ENCODE peak calls at places on chromosomes 11 and 22, in ten cellular contexts. One of them, this sample, is unnamed.

GRCh38 chr22:21779444-21779843 is 43.9 kb upstream of the YPEL1 start:
- DNase-seq in GM20000: no peak
- DNase-seq in H54: no peak
- DNase-seq in activated T-helper 1 cell treated with anti-CD3 and anti-CD28 coated beads, Interleukin-12 subunit alpha, Interleukin-12 subunit beta, Interleukin-2, Interleukin-4 antibody, amounts not matched to agents 30 ng/mL and 10 ng/mL and 1 ng/mL, durations not matched to agents 14 hours and 24 hours and 36 hours: no peak
- DNase-seq in T-helper 9 cell: no peak
- DNase-seq in HFF-Myc: no peak
- DNase-seq in HuH-7: no peak
- DNase-seq in Ammon's horn: no peak
- DNase-seq in fibroblast of lung: no peak
- DNase-seq in stimulated activated CD8-positive, alpha-beta memory T cell treated with anti-CD3 and anti-CD28 coated beads, Interleukin-2, amount 100 ng/mL, for 1 hour: no peak
- DNase-seq in this sample: no peak

GRCh38 chr11:118164885-118165284 is 11.6 kb downstream of the SCN2B start:
- DNase-seq in GM20000: no peak
- DNase-seq in H54: no peak
- DNase-seq in activated T-helper 1 cell treated with anti-CD3 and anti-CD28 coated beads, Interleukin-12 subunit alpha, Interleukin-12 subunit beta, Interleukin-2, Interleukin-4 antibody, amounts not matched to agents 30 ng/mL and 10 ng/mL and 1 ng/mL, durations not matched to agents 14 hours and 24 hours and 36 hours: no peak
- DNase-seq in T-helper 9 cell: no peak
- DNase-seq in HFF-Myc: no peak
- DNase-seq in HuH-7: no peak
- DNase-seq in Ammon's horn: no peak
- DNase-seq in fibroblast of lung: no peak
- DNase-seq in stimulated activated CD8-positive, alpha-beta memory T cell treated with anti-CD3 and anti-CD28 coated beads, Interleukin-2, amount 100 ng/mL, for 1 hour: no peak
- DNase-seq in this sample: no peak

GRCh38 chr11:17601206-17602075 is 54.4 kb downstream of the OTOG start:
- DNase-seq in GM20000: no peak
- DNase-seq in H54: no peak
- DNase-seq in activated T-helper 1 cell treated with anti-CD3 and anti-CD28 coated beads, Interleukin-12 subunit alpha, Interleukin-12 subunit beta, Interleukin-2, Interleukin-4 antibody, amounts not matched to agents 30 ng/mL and 10 ng/mL and 1 ng/mL, durations not matched to agents 14 hours and 24 hours and 36 hours: no peak
- DNase-seq in T-helper 9 cell: no peak
- DNase-seq in HFF-Myc: no peak
- DNase-seq in HuH-7: no peak
- DNase-seq in Ammon's horn: no peak
- DNase-seq in fibroblast of lung: peak
- DNase-seq in stimulated activated CD8-positive, alpha-beta memory T cell treated with anti-CD3 and anti-CD28 coated beads, Interleukin-2, amount 100 ng/mL, for 1 hour: no peak
- DNase-seq in this sample: peak

GRCh38 chr11:110207089-110207488 is 89.3 kb downstream of the RDX start:
- DNase-seq in GM20000: no peak
- DNase-seq in H54: no peak
- DNase-seq in activated T-helper 1 cell treated with anti-CD3 and anti-CD28 coated beads, Interleukin-12 subunit alpha, Interleukin-12 subunit beta, Interleukin-2, Interleukin-4 antibody, amounts not matched to agents 30 ng/mL and 10 ng/mL and 1 ng/mL, durations not matched to agents 14 hours and 24 hours and 36 hours: no peak
- DNase-seq in T-helper 9 cell: no peak
- DNase-seq in HFF-Myc: no peak
- DNase-seq in HuH-7: no peak
- DNase-seq in Ammon's horn: no peak
- DNase-seq in fibroblast of lung: no peak
- DNase-seq in stimulated activated CD8-positive, alpha-beta memory T cell treated with anti-CD3 and anti-CD28 coated beads, Interleukin-2, amount 100 ng/mL, for 1 hour: no peak
- DNase-seq in this sample: no peak

GRCh38 chr11:19055016-19055415 is 5.5 kb downstream of the MRGPRX2 start:
- DNase-seq in GM20000: no peak
- DNase-seq in H54: no peak
- DNase-seq in activated T-helper 1 cell treated with anti-CD3 and anti-CD28 coated beads, Interleukin-12 subunit alpha, Interleukin-12 subunit beta, Interleukin-2, Interleukin-4 antibody, amounts not matched to agents 30 ng/mL and 10 ng/mL and 1 ng/mL, durations not matched to agents 14 hours and 24 hours and 36 hours: no peak
- DNase-seq in T-helper 9 cell: no peak
- DNase-seq in HFF-Myc: no peak
- DNase-seq in HuH-7: no peak
- DNase-seq in Ammon's horn: no peak
- DNase-seq in fibroblast of lung: peak
- DNase-seq in stimulated activated CD8-positive, alpha-beta memory T cell treated with anti-CD3 and anti-CD28 coated beads, Interleukin-2, amount 100 ng/mL, for 1 hour: no peak
- DNase-seq in this sample: no peak

GRCh38 chr22:30305519-30305905 is 16.2 kb upstream of the CASTOR1 start:
- DNase-seq in GM20000: peak
- DNase-seq in H54: no peak
- DNase-seq in activated T-helper 1 cell treated with anti-CD3 and anti-CD28 coated beads, Interleukin-12 subunit alpha, Interleukin-12 subunit beta, Interleukin-2, Interleukin-4 antibody, amounts not matched to agents 30 ng/mL and 10 ng/mL and 1 ng/mL, durations not matched to agents 14 hours and 24 hours and 36 hours: peak
- DNase-seq in T-helper 9 cell: peak
- DNase-seq in HFF-Myc: no peak
- DNase-seq in HuH-7: no peak
- DNase-seq in Ammon's horn: peak
- DNase-seq in fibroblast of lung: no peak
- DNase-seq in stimulated activated CD8-positive, alpha-beta memory T cell treated with anti-CD3 and anti-CD28 coated beads, Interleukin-2, amount 100 ng/mL, for 1 hour: no peak
- DNase-seq in this sample: peak

GRCh38 chr11:65021509-65021908 is 5.7 kb upstream of the SNX15 start:
- DNase-seq in GM20000: no peak
- DNase-seq in H54: no peak
- DNase-seq in activated T-helper 1 cell treated with anti-CD3 and anti-CD28 coated beads, Interleukin-12 subunit alpha, Interleukin-12 subunit beta, Interleukin-2, Interleukin-4 antibody, amounts not matched to agents 30 ng/mL and 10 ng/mL and 1 ng/mL, durations not matched to agents 14 hours and 24 hours and 36 hours: no peak
- DNase-seq in T-helper 9 cell: no peak
- DNase-seq in HFF-Myc: no peak
- DNase-seq in HuH-7: no peak
- DNase-seq in Ammon's horn: no peak
- DNase-seq in fibroblast of lung: no peak
- DNase-seq in stimulated activated CD8-positive, alpha-beta memory T cell treated with anti-CD3 and anti-CD28 coated beads, Interleukin-2, amount 100 ng/mL, for 1 hour: no peak
- DNase-seq in this sample: no peak

GRCh38 chr11:66335531-66336233 is 552 bp downstream of the RIN1 start:
- DNase-seq in GM20000: no peak
- DNase-seq in H54: peak
- DNase-seq in activated T-helper 1 cell treated with anti-CD3 and anti-CD28 coated beads, Interleukin-12 subunit alpha, Interleukin-12 subunit beta, Interleukin-2, Interleukin-4 antibody, amounts not matched to agents 30 ng/mL and 10 ng/mL and 1 ng/mL, durations not matched to agents 14 hours and 24 hours and 36 hours: no peak
- DNase-seq in T-helper 9 cell: no peak
- DNase-seq in HFF-Myc: no peak
- DNase-seq in HuH-7: no peak
- DNase-seq in Ammon's horn: no peak
- DNase-seq in fibroblast of lung: peak
- DNase-seq in stimulated activated CD8-positive, alpha-beta memory T cell treated with anti-CD3 and anti-CD28 coated beads, Interleukin-2, amount 100 ng/mL, for 1 hour: no peak
- DNase-seq in this sample: peak

GRCh38 chr22:21087119-21087518 is 41.4 kb downstream of the LRRC74B start:
- DNase-seq in GM20000: no peak
- DNase-seq in H54: no peak
- DNase-seq in activated T-helper 1 cell treated with anti-CD3 and anti-CD28 coated beads, Interleukin-12 subunit alpha, Interleukin-12 subunit beta, Interleukin-2, Interleukin-4 antibody, amounts not matched to agents 30 ng/mL and 10 ng/mL and 1 ng/mL, durations not matched to agents 14 hours and 24 hours and 36 hours: no peak
- DNase-seq in T-helper 9 cell: no peak
- DNase-seq in HFF-Myc: no peak
- DNase-seq in HuH-7: no peak
- DNase-seq in Ammon's horn: no peak
- DNase-seq in fibroblast of lung: no peak
- DNase-seq in stimulated activated CD8-positive, alpha-beta memory T cell treated with anti-CD3 and anti-CD28 coated beads, Interleukin-2, amount 100 ng/mL, for 1 hour: no peak
- DNase-seq in this sample: no peak

GRCh38 chr22:37292641-37293040 is 10.3 kb downstream of the CYTH4 start:
- DNase-seq in GM20000: no peak
- DNase-seq in H54: no peak
- DNase-seq in activated T-helper 1 cell treated with anti-CD3 and anti-CD28 coated beads, Interleukin-12 subunit alpha, Interleukin-12 subunit beta, Interleukin-2, Interleukin-4 antibody, amounts not matched to agents 30 ng/mL and 10 ng/mL and 1 ng/mL, durations not matched to agents 14 hours and 24 hours and 36 hours: no peak
- DNase-seq in T-helper 9 cell: no peak
- DNase-seq in HFF-Myc: no peak
- DNase-seq in HuH-7: no peak
- DNase-seq in Ammon's horn: no peak
- DNase-seq in fibroblast of lung: no peak
- DNase-seq in stimulated activated CD8-positive, alpha-beta memory T cell treated with anti-CD3 and anti-CD28 coated beads, Interleukin-2, amount 100 ng/mL, for 1 hour: no peak
- DNase-seq in this sample: no peak

GRCh38 chr11:73716153-73717056 is 44.5 kb downstream of the RAB6A start:
- DNase-seq in GM20000: no peak
- DNase-seq in H54: no peak
- DNase-seq in activated T-helper 1 cell treated with anti-CD3 and anti-CD28 coated beads, Interleukin-12 subunit alpha, Interleukin-12 subunit beta, Interleukin-2, Interleukin-4 antibody, amounts not matched to agents 30 ng/mL and 10 ng/mL and 1 ng/mL, durations not matched to agents 14 hours and 24 hours and 36 hours: no peak
- DNase-seq in T-helper 9 cell: no peak
- DNase-seq in HFF-Myc: no peak
- DNase-seq in HuH-7: no peak
- DNase-seq in Ammon's horn: no peak
- DNase-seq in fibroblast of lung: no peak
- DNase-seq in stimulated activated CD8-positive, alpha-beta memory T cell treated with anti-CD3 and anti-CD28 coated beads, Interleukin-2, amount 100 ng/mL, for 1 hour: no peak
- DNase-seq in this sample: no peak

GRCh38 chr22:21634844-21635243 is 2.3 kb downstream of the CCDC116 start:
- DNase-seq in GM20000: no peak
- DNase-seq in H54: no peak
- DNase-seq in activated T-helper 1 cell treated with anti-CD3 and anti-CD28 coated beads, Interleukin-12 subunit alpha, Interleukin-12 subunit beta, Interleukin-2, Interleukin-4 antibody, amounts not matched to agents 30 ng/mL and 10 ng/mL and 1 ng/mL, durations not matched to agents 14 hours and 24 hours and 36 hours: no peak
- DNase-seq in T-helper 9 cell: no peak
- DNase-seq in HFF-Myc: no peak
- DNase-seq in HuH-7: no peak
- DNase-seq in Ammon's horn: no peak
- DNase-seq in fibroblast of lung: no peak
- DNase-seq in stimulated activated CD8-positive, alpha-beta memory T cell treated with anti-CD3 and anti-CD28 coated beads, Interleukin-2, amount 100 ng/mL, for 1 hour: no peak
- DNase-seq in this sample: no peak

GRCh38 chr11:116893906-116894305 is 56.5 kb upstream of the APOA1 start:
- DNase-seq in GM20000: no peak
- DNase-seq in H54: no peak
- DNase-seq in activated T-helper 1 cell treated with anti-CD3 and anti-CD28 coated beads, Interleukin-12 subunit alpha, Interleukin-12 subunit beta, Interleukin-2, Interleukin-4 antibody, amounts not matched to agents 30 ng/mL and 10 ng/mL and 1 ng/mL, durations not matched to agents 14 hours and 24 hours and 36 hours: no peak
- DNase-seq in T-helper 9 cell: no peak
- DNase-seq in HFF-Myc: no peak
- DNase-seq in HuH-7: no peak
- DNase-seq in Ammon's horn: no peak
- DNase-seq in fibroblast of lung: no peak
- DNase-seq in stimulated activated CD8-positive, alpha-beta memory T cell treated with anti-CD3 and anti-CD28 coated beads, Interleukin-2, amount 100 ng/mL, for 1 hour: no peak
- DNase-seq in this sample: no peak

GRCh38 chr11:108805030-108805429 is 140.2 kb downstream of the DDX10 start:
- DNase-seq in GM20000: no peak
- DNase-seq in H54: no peak
- DNase-seq in activated T-helper 1 cell treated with anti-CD3 and anti-CD28 coated beads, Interleukin-12 subunit alpha, Interleukin-12 subunit beta, Interleukin-2, Interleukin-4 antibody, amounts not matched to agents 30 ng/mL and 10 ng/mL and 1 ng/mL, durations not matched to agents 14 hours and 24 hours and 36 hours: no peak
- DNase-seq in T-helper 9 cell: no peak
- DNase-seq in HFF-Myc: no peak
- DNase-seq in HuH-7: no peak
- DNase-seq in Ammon's horn: no peak
- DNase-seq in fibroblast of lung: no peak
- DNase-seq in stimulated activated CD8-positive, alpha-beta memory T cell treated with anti-CD3 and anti-CD28 coated beads, Interleukin-2, amount 100 ng/mL, for 1 hour: no peak
- DNase-seq in this sample: no peak

GRCh38 chr11:119377112-119377901 is 4.2 kb downstream of the USP2 start:
- DNase-seq in GM20000: no peak
- DNase-seq in H54: no peak
- DNase-seq in activated T-helper 1 cell treated with anti-CD3 and anti-CD28 coated beads, Interleukin-12 subunit alpha, Interleukin-12 subunit beta, Interleukin-2, Interleukin-4 antibody, amounts not matched to agents 30 ng/mL and 10 ng/mL and 1 ng/mL, durations not matched to agents 14 hours and 24 hours and 36 hours: no peak
- DNase-seq in T-helper 9 cell: no peak
- DNase-seq in HFF-Myc: no peak
- DNase-seq in HuH-7: no peak
- DNase-seq in Ammon's horn: no peak
- DNase-seq in fibroblast of lung: no peak
- DNase-seq in stimulated activated CD8-positive, alpha-beta memory T cell treated with anti-CD3 and anti-CD28 coated beads, Interleukin-2, amount 100 ng/mL, for 1 hour: no peak
- DNase-seq in this sample: no peak

GRCh38 chr11:64918056-64918455 is 1.0 kb upstream of the ATG2A start:
- DNase-seq in GM20000: no peak
- DNase-seq in H54: no peak
- DNase-seq in activated T-helper 1 cell treated with anti-CD3 and anti-CD28 coated beads, Interleukin-12 subunit alpha, Interleukin-12 subunit beta, Interleukin-2, Interleukin-4 antibody, amounts not matched to agents 30 ng/mL and 10 ng/mL and 1 ng/mL, durations not matched to agents 14 hours and 24 hours and 36 hours: no peak
- DNase-seq in T-helper 9 cell: no peak
- DNase-seq in HFF-Myc: peak
- DNase-seq in HuH-7: no peak
- DNase-seq in Ammon's horn: no peak
- DNase-seq in fibroblast of lung: peak
- DNase-seq in stimulated activated CD8-positive, alpha-beta memory T cell treated with anti-CD3 and anti-CD28 coated beads, Interleukin-2, amount 100 ng/mL, for 1 hour: no peak
- DNase-seq in this sample: no peak

GRCh38 chr11:19742595-19743292 is 30.1 kb downstream of the NAV2 start:
- DNase-seq in GM20000: peak
- DNase-seq in H54: no peak
- DNase-seq in activated T-helper 1 cell treated with anti-CD3 and anti-CD28 coated beads, Interleukin-12 subunit alpha, Interleukin-12 subunit beta, Interleukin-2, Interleukin-4 antibody, amounts not matched to agents 30 ng/mL and 10 ng/mL and 1 ng/mL, durations not matched to agents 14 hours and 24 hours and 36 hours: peak
- DNase-seq in T-helper 9 cell: peak
- DNase-seq in HFF-Myc: peak
- DNase-seq in HuH-7: peak
- DNase-seq in Ammon's horn: peak
- DNase-seq in fibroblast of lung: peak
- DNase-seq in stimulated activated CD8-positive, alpha-beta memory T cell treated with anti-CD3 and anti-CD28 coated beads, Interleukin-2, amount 100 ng/mL, for 1 hour: peak
- DNase-seq in this sample: peak

GRCh38 chr11:6817668-6818067 is 18.2 kb upstream of the OR6A2 start:
- DNase-seq in GM20000: no peak
- DNase-seq in H54: no peak
- DNase-seq in activated T-helper 1 cell treated with anti-CD3 and anti-CD28 coated beads, Interleukin-12 subunit alpha, Interleukin-12 subunit beta, Interleukin-2, Interleukin-4 antibody, amounts not matched to agents 30 ng/mL and 10 ng/mL and 1 ng/mL, durations not matched to agents 14 hours and 24 hours and 36 hours: no peak
- DNase-seq in T-helper 9 cell: no peak
- DNase-seq in HFF-Myc: no peak
- DNase-seq in HuH-7: no peak
- DNase-seq in Ammon's horn: no peak
- DNase-seq in fibroblast of lung: no peak
- DNase-seq in stimulated activated CD8-positive, alpha-beta memory T cell treated with anti-CD3 and anti-CD28 coated beads, Interleukin-2, amount 100 ng/mL, for 1 hour: no peak
- DNase-seq in this sample: no peak

GRCh38 chr22:26322179-26322905 is 106.7 kb upstream of the ASPHD2 start:
- DNase-seq in GM20000: no peak
- DNase-seq in H54: peak
- DNase-seq in activated T-helper 1 cell treated with anti-CD3 and anti-CD28 coated beads, Interleukin-12 subunit alpha, Interleukin-12 subunit beta, Interleukin-2, Interleukin-4 antibody, amounts not matched to agents 30 ng/mL and 10 ng/mL and 1 ng/mL, durations not matched to agents 14 hours and 24 hours and 36 hours: no peak
- DNase-seq in T-helper 9 cell: no peak
- DNase-seq in HFF-Myc: peak
- DNase-seq in HuH-7: no peak
- DNase-seq in Ammon's horn: no peak
- DNase-seq in fibroblast of lung: peak
- DNase-seq in stimulated activated CD8-positive, alpha-beta memory T cell treated with anti-CD3 and anti-CD28 coated beads, Interleukin-2, amount 100 ng/mL, for 1 hour: no peak
- DNase-seq in this sample: no peak

GRCh38 chr22:30733081-30733680 is 38.5 kb downstream of the OSBP2 start:
- DNase-seq in GM20000: no peak
- DNase-seq in H54: no peak
- DNase-seq in activated T-helper 1 cell treated with anti-CD3 and anti-CD28 coated beads, Interleukin-12 subunit alpha, Interleukin-12 subunit beta, Interleukin-2, Interleukin-4 antibody, amounts not matched to agents 30 ng/mL and 10 ng/mL and 1 ng/mL, durations not matched to agents 14 hours and 24 hours and 36 hours: no peak
- DNase-seq in T-helper 9 cell: no peak
- DNase-seq in HFF-Myc: no peak
- DNase-seq in HuH-7: no peak
- DNase-seq in Ammon's horn: no peak
- DNase-seq in fibroblast of lung: peak
- DNase-seq in stimulated activated CD8-positive, alpha-beta memory T cell treated with anti-CD3 and anti-CD28 coated beads, Interleukin-2, amount 100 ng/mL, for 1 hour: no peak
- DNase-seq in this sample: no peak

GRCh38 chr11:111308140-111308539 is 9.8 kb downstream of the POU2AF3 start:
- DNase-seq in GM20000: no peak
- DNase-seq in H54: no peak
- DNase-seq in activated T-helper 1 cell treated with anti-CD3 and anti-CD28 coated beads, Interleukin-12 subunit alpha, Interleukin-12 subunit beta, Interleukin-2, Interleukin-4 antibody, amounts not matched to agents 30 ng/mL and 10 ng/mL and 1 ng/mL, durations not matched to agents 14 hours and 24 hours and 36 hours: no peak
- DNase-seq in T-helper 9 cell: no peak
- DNase-seq in HFF-Myc: no peak
- DNase-seq in HuH-7: peak
- DNase-seq in Ammon's horn: no peak
- DNase-seq in fibroblast of lung: no peak
- DNase-seq in stimulated activated CD8-positive, alpha-beta memory T cell treated with anti-CD3 and anti-CD28 coated beads, Interleukin-2, amount 100 ng/mL, for 1 hour: no peak
- DNase-seq in this sample: no peak

GRCh38 chr22:31218565-31219262 is 6.6 kb downstream of the LIMK2 start:
- DNase-seq in GM20000: no peak
- DNase-seq in H54: no peak
- DNase-seq in activated T-helper 1 cell treated with anti-CD3 and anti-CD28 coated beads, Interleukin-12 subunit alpha, Interleukin-12 subunit beta, Interleukin-2, Interleukin-4 antibody, amounts not matched to agents 30 ng/mL and 10 ng/mL and 1 ng/mL, durations not matched to agents 14 hours and 24 hours and 36 hours: no peak
- DNase-seq in T-helper 9 cell: no peak
- DNase-seq in HFF-Myc: no peak
- DNase-seq in HuH-7: no peak
- DNase-seq in Ammon's horn: no peak
- DNase-seq in fibroblast of lung: no peak
- DNase-seq in stimulated activated CD8-positive, alpha-beta memory T cell treated with anti-CD3 and anti-CD28 coated beads, Interleukin-2, amount 100 ng/mL, for 1 hour: no peak
- DNase-seq in this sample: no peak

GRCh38 chr11:105229758-105230157 is 90.2 kb upstream of the CARD18 start:
- DNase-seq in GM20000: no peak
- DNase-seq in H54: no peak
- DNase-seq in activated T-helper 1 cell treated with anti-CD3 and anti-CD28 coated beads, Interleukin-12 subunit alpha, Interleukin-12 subunit beta, Interleukin-2, Interleukin-4 antibody, amounts not matched to agents 30 ng/mL and 10 ng/mL and 1 ng/mL, durations not matched to agents 14 hours and 24 hours and 36 hours: no peak
- DNase-seq in T-helper 9 cell: no peak
- DNase-seq in HFF-Myc: no peak
- DNase-seq in HuH-7: no peak
- DNase-seq in Ammon's horn: peak
- DNase-seq in fibroblast of lung: no peak
- DNase-seq in stimulated activated CD8-positive, alpha-beta memory T cell treated with anti-CD3 and anti-CD28 coated beads, Interleukin-2, amount 100 ng/mL, for 1 hour: no peak
- DNase-seq in this sample: no peak

GRCh38 chr11:8698917-8699441 is 16.4 kb downstream of the RPL27A start:
- DNase-seq in GM20000: no peak
- DNase-seq in H54: no peak
- DNase-seq in activated T-helper 1 cell treated with anti-CD3 and anti-CD28 coated beads, Interleukin-12 subunit alpha, Interleukin-12 subunit beta, Interleukin-2, Interleukin-4 antibody, amounts not matched to agents 30 ng/mL and 10 ng/mL and 1 ng/mL, durations not matched to agents 14 hours and 24 hours and 36 hours: no peak
- DNase-seq in T-helper 9 cell: no peak
- DNase-seq in HFF-Myc: no peak
- DNase-seq in HuH-7: no peak
- DNase-seq in Ammon's horn: no peak
- DNase-seq in fibroblast of lung: no peak
- DNase-seq in stimulated activated CD8-positive, alpha-beta memory T cell treated with anti-CD3 and anti-CD28 coated beads, Interleukin-2, amount 100 ng/mL, for 1 hour: no peak
- DNase-seq in this sample: no peak

GRCh38 chr11:111001091-111001430 is 244.5 kb upstream of the POU2AF2 start:
- DNase-seq in GM20000: no peak
- DNase-seq in H54: no peak
- DNase-seq in activated T-helper 1 cell treated with anti-CD3 and anti-CD28 coated beads, Interleukin-12 subunit alpha, Interleukin-12 subunit beta, Interleukin-2, Interleukin-4 antibody, amounts not matched to agents 30 ng/mL and 10 ng/mL and 1 ng/mL, durations not matched to agents 14 hours and 24 hours and 36 hours: no peak
- DNase-seq in T-helper 9 cell: no peak
- DNase-seq in HFF-Myc: peak
- DNase-seq in HuH-7: no peak
- DNase-seq in Ammon's horn: no peak
- DNase-seq in fibroblast of lung: peak
- DNase-seq in stimulated activated CD8-positive, alpha-beta memory T cell treated with anti-CD3 and anti-CD28 coated beads, Interleukin-2, amount 100 ng/mL, for 1 hour: no peak
- DNase-seq in this sample: no peak

GRCh38 chr22:29154364-29155048 is 51.2 kb upstream of the EMID1 start:
- DNase-seq in GM20000: peak
- DNase-seq in H54: peak
- DNase-seq in activated T-helper 1 cell treated with anti-CD3 and anti-CD28 coated beads, Interleukin-12 subunit alpha, Interleukin-12 subunit beta, Interleukin-2, Interleukin-4 antibody, amounts not matched to agents 30 ng/mL and 10 ng/mL and 1 ng/mL, durations not matched to agents 14 hours and 24 hours and 36 hours: peak
- DNase-seq in T-helper 9 cell: peak
- DNase-seq in HFF-Myc: peak
- DNase-seq in HuH-7: peak
- DNase-seq in Ammon's horn: peak
- DNase-seq in fibroblast of lung: peak
- DNase-seq in stimulated activated CD8-positive, alpha-beta memory T cell treated with anti-CD3 and anti-CD28 coated beads, Interleukin-2, amount 100 ng/mL, for 1 hour: peak
- DNase-seq in this sample: peak

GRCh38 chr11:82756765-82757650 is 23.3 kb upstream of the FAM181B start:
- DNase-seq in GM20000: no peak
- DNase-seq in H54: no peak
- DNase-seq in activated T-helper 1 cell treated with anti-CD3 and anti-CD28 coated beads, Interleukin-12 subunit alpha, Interleukin-12 subunit beta, Interleukin-2, Interleukin-4 antibody, amounts not matched to agents 30 ng/mL and 10 ng/mL and 1 ng/mL, durations not matched to agents 14 hours and 24 hours and 36 hours: no peak
- DNase-seq in T-helper 9 cell: no peak
- DNase-seq in HFF-Myc: no peak
- DNase-seq in HuH-7: no peak
- DNase-seq in Ammon's horn: peak
- DNase-seq in fibroblast of lung: no peak
- DNase-seq in stimulated activated CD8-positive, alpha-beta memory T cell treated with anti-CD3 and anti-CD28 coated beads, Interleukin-2, amount 100 ng/mL, for 1 hour: no peak
- DNase-seq in this sample: no peak

GRCh38 chr11:30992513-30992849 is 377.1 kb downstream of the DCDC1 start:
- DNase-seq in GM20000: no peak
- DNase-seq in H54: no peak
- DNase-seq in activated T-helper 1 cell treated with anti-CD3 and anti-CD28 coated beads, Interleukin-12 subunit alpha, Interleukin-12 subunit beta, Interleukin-2, Interleukin-4 antibody, amounts not matched to agents 30 ng/mL and 10 ng/mL and 1 ng/mL, durations not matched to agents 14 hours and 24 hours and 36 hours: no peak
- DNase-seq in T-helper 9 cell: no peak
- DNase-seq in HFF-Myc: no peak
- DNase-seq in HuH-7: peak
- DNase-seq in Ammon's horn: no peak
- DNase-seq in fibroblast of lung: peak
- DNase-seq in stimulated activated CD8-positive, alpha-beta memory T cell treated with anti-CD3 and anti-CD28 coated beads, Interleukin-2, amount 100 ng/mL, for 1 hour: no peak
- DNase-seq in this sample: no peak